ENCODE peak calls at places on chromosomes 13 and 19, in five cellular contexts. One of them, this sample, is unnamed.

GRCh38 chr13:109835321-109835720 is 48.9 kb upstream of the IRS2 start:
- DNase-seq in tibial artery: no peak
- DNase-seq in cardiac fibroblast: peak
- DNase-seq in upper lobe of right lung: no peak
- DNase-seq in Caco-2: no peak
- DNase-seq in this sample: no peak

GRCh38 chr19:51986309-51987291 is at the start of gene ZNF350:
- DNase-seq in Caco-2: peak
- DNase-seq in cardiac fibroblast: peak
- DNase-seq in upper lobe of right lung: peak
- DNase-seq in tibial artery: peak
- DNase-seq in this sample: peak

GRCh38 chr13:23467048-23467931 is 33.8 kb upstream of the SACS start:
- DNase-seq in Caco-2: no peak
- DNase-seq in upper lobe of right lung: no peak
- DNase-seq in tibial artery: no peak
- DNase-seq in cardiac fibroblast: no peak
- DNase-seq in this sample: no peak

GRCh38 chr19:16266586-16266942 is 58.1 kb upstream of the KLF2 start:
- DNase-seq in cardiac fibroblast: no peak
- DNase-seq in tibial artery: no peak
- DNase-seq in Caco-2: no peak
- DNase-seq in upper lobe of right lung: no peak
- DNase-seq in this sample: no peak

GRCh38 chr19:15234525-15235130 is 2.4 kb upstream of the EPHX3 start:
- DNase-seq in Caco-2: no peak
- DNase-seq in cardiac fibroblast: peak
- DNase-seq in tibial artery: no peak
- DNase-seq in upper lobe of right lung: no peak
- DNase-seq in this sample: no peak

GRCh38 chr19:38740252-38740592 is 4.1 kb downstream of the CAPN12 start:
- DNase-seq in tibial artery: no peak
- DNase-seq in upper lobe of right lung: no peak
- DNase-seq in Caco-2: no peak
- DNase-seq in cardiac fibroblast: no peak
- DNase-seq in this sample: no peak

GRCh38 chr13:41017744-41018582 is 1.2 kb downstream of the ELF1 start:
- DNase-seq in cardiac fibroblast: no peak
- DNase-seq in tibial artery: no peak
- DNase-seq in Caco-2: no peak
- DNase-seq in upper lobe of right lung: no peak
- DNase-seq in this sample: no peak

GRCh38 chr13:22883961-22884360 is 296.8 kb upstream of the SGCG start:
- DNase-seq in tibial artery: no peak
- DNase-seq in Caco-2: no peak
- DNase-seq in upper lobe of right lung: no peak
- DNase-seq in cardiac fibroblast: no peak
- DNase-seq in this sample: no peak

GRCh38 chr13:36531746-36532486 is 99.6 kb downstream of the CCNA1 start:
- DNase-seq in tibial artery: no peak
- DNase-seq in upper lobe of right lung: no peak
- DNase-seq in Caco-2: no peak
- DNase-seq in cardiac fibroblast: peak
- DNase-seq in this sample: no peak

GRCh38 chr19:40726279-40726678 is 9.4 kb downstream of the ITPKC start:
- DNase-seq in tibial artery: no peak
- DNase-seq in cardiac fibroblast: no peak
- DNase-seq in upper lobe of right lung: no peak
- DNase-seq in Caco-2: no peak
- DNase-seq in this sample: no peak

GRCh38 chr13:114035583-114036501 is 62.0 kb upstream of the C13orf46 start:
- DNase-seq in cardiac fibroblast: no peak
- DNase-seq in tibial artery: no peak
- DNase-seq in Caco-2: no peak
- DNase-seq in upper lobe of right lung: no peak
- DNase-seq in this sample: no peak

GRCh38 chr19:45528744-45529453 is 21.6 kb downstream of the VASP start:
- DNase-seq in cardiac fibroblast: no peak
- DNase-seq in tibial artery: no peak
- DNase-seq in upper lobe of right lung: peak
- DNase-seq in Caco-2: peak
- DNase-seq in this sample: no peak

GRCh38 chr13:44092053-44092452 is 212.3 kb downstream of the LACC1 start:
- DNase-seq in upper lobe of right lung: no peak
- DNase-seq in cardiac fibroblast: no peak
- DNase-seq in tibial artery: no peak
- DNase-seq in Caco-2: no peak
- DNase-seq in this sample: no peak

GRCh38 chr13:96822900-96823299 is 171.4 kb downstream of the OXGR1 start:
- DNase-seq in Caco-2: peak
- DNase-seq in upper lobe of right lung: no peak
- DNase-seq in tibial artery: no peak
- DNase-seq in cardiac fibroblast: peak
- DNase-seq in this sample: no peak

GRCh38 chr19:15372891-15373301 is 6.7 kb downstream of the AKAP8 start:
- DNase-seq in tibial artery: no peak
- DNase-seq in cardiac fibroblast: no peak
- DNase-seq in Caco-2: no peak
- DNase-seq in upper lobe of right lung: no peak
- DNase-seq in this sample: no peak

GRCh38 chr13:43031881-43032280 is 8.5 kb downstream of the DNAJC15 start:
- DNase-seq in upper lobe of right lung: no peak
- DNase-seq in Caco-2: no peak
- DNase-seq in cardiac fibroblast: no peak
- DNase-seq in tibial artery: no peak
- DNase-seq in this sample: no peak

GRCh38 chr13:28355046-28355821 is 139.7 kb downstream of the FLT1 start:
- DNase-seq in tibial artery: no peak
- DNase-seq in Caco-2: no peak
- DNase-seq in cardiac fibroblast: no peak
- DNase-seq in upper lobe of right lung: no peak
- DNase-seq in this sample: no peak

DNA sequence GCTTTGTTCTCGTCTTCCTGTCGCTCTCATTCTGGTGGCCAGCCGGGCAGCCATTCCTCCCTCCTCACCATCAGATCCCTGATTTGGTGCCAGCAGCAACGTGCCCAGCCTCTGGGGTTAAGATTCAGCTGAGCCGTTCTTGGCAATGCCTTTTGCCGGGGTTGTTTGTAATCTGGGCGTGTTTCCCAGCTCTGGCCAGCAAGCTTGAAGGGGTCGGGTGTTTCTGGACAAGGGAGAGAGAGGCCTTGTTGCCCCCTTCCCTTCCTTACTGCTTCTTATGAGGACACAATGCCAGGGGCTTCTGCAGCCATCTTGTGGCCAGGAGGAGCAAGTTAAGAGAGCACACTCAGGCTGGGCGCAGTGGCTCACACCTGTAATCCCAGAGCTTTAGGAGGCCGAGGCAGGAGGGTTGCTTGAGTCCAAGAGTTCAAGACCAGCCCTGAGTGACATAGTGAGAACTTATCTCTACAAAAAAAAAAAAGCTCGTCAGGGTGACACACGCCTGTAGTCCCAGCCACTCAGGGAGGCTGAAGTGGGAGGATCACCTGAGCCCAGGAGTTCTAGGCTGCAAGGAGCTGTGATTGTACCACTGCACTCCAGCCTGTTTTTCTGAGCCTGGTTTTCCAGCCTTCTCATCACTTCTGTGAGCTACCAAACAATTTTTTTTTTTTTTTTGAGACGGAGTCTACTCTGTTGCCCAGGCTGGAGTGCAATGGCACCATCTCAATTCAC is 10.7 kb upstream of the CRTC1 start:
- DNase-seq in upper lobe of right lung: no peak
- DNase-seq in Caco-2: no peak
- DNase-seq in cardiac fibroblast: peak
- DNase-seq in tibial artery: peak
- DNase-seq in this sample: no peak
- TF ChIP-seq CTCF in upper lobe of right lung: peak
- TF ChIP-seq CTCF in Caco-2: no peak
- TF ChIP-seq CTCF in cardiac fibroblast: peak
- TF ChIP-seq CTCF in tibial artery: peak
- TF ChIP-seq CTCF in this sample: peak

GRCh38 chr19:41883463-41883820 is 458 bp downstream of the ARHGEF1 start:
- DNase-seq in upper lobe of right lung: no peak
- DNase-seq in tibial artery: no peak
- DNase-seq in cardiac fibroblast: no peak
- DNase-seq in Caco-2: no peak
- DNase-seq in this sample: no peak

GRCh38 chr19:41880329-41880708 is 2.7 kb upstream of the ARHGEF1 start:
- DNase-seq in tibial artery: no peak
- DNase-seq in cardiac fibroblast: no peak
- DNase-seq in Caco-2: no peak
- DNase-seq in upper lobe of right lung: no peak
- DNase-seq in this sample: no peak

GRCh38 chr19:41886761-41887710 is 4.1 kb downstream of the ARHGEF1 start:
- DNase-seq in tibial artery: no peak
- DNase-seq in Caco-2: no peak
- DNase-seq in upper lobe of right lung: no peak
- DNase-seq in cardiac fibroblast: no peak
- DNase-seq in this sample: no peak

GRCh38 chr19:41882568-41883462 is at the start of gene ARHGEF1:
- DNase-seq in upper lobe of right lung: peak
- DNase-seq in tibial artery: peak
- DNase-seq in Caco-2: no peak
- DNase-seq in cardiac fibroblast: no peak
- DNase-seq in this sample: no peak

DNA sequence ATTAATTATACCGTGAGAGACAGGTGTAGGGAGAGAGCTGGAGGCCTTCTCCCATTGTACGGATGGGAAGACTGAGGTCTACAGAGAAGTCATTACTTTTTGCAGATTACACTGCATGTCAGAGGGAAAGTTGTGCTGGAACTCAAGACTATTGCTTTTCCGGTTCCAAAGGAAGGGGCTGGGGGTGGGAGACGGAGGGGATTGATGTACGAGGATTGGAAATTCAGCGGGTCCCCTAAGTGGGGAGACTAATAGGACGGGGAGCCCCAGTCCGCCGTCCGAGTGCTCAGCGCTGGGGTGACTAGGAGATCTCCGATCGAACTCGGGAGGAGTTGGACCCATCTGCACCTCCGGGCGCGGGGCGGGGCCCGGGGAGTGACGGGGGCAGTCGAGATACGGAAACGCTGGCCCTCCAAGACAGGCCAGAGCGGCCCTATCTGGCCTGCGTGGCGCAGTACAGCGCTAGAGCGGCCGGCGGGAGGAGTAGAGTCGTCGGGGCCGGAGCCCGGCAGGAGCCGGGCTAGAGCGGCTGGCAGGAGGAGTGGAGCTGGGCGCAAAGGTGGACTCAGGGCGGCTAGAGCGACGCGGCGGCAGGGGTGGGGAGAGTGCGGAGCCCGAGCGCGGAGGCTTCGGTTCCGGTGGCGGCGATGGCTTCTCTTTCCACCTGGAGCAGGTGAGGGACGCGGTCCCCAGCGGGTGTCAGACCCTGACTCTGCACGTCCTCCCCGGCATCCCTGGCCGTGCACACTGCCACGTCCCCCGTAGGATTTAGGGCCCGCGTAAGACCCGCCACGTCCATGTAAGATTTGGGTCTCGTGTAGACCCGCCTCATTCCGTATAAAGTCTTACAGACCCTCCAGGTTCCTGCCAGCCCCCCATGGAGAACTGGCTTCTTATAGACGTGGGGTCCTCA is 1.1 kb downstream of the ARHGEF1 start:
- DNase-seq in upper lobe of right lung: peak
- DNase-seq in Caco-2: peak
- DNase-seq in cardiac fibroblast: peak
- DNase-seq in tibial artery: peak
- DNase-seq in this sample: peak
- TF ChIP-seq CTCF in upper lobe of right lung: peak
- TF ChIP-seq CTCF in Caco-2: no peak
- TF ChIP-seq CTCF in cardiac fibroblast: peak
- TF ChIP-seq CTCF in tibial artery: no peak
- TF ChIP-seq CTCF in this sample: peak

GRCh38 chr19:13240312-13241022 is 90.3 kb downstream of the IER2 start:
- DNase-seq in tibial artery: no peak
- DNase-seq in upper lobe of right lung: no peak
- DNase-seq in cardiac fibroblast: no peak
- DNase-seq in Caco-2: no peak
- DNase-seq in this sample: no peak

GRCh38 chr19:13243971-13244370 is 93.8 kb downstream of the IER2 start:
- DNase-seq in Caco-2: no peak
- DNase-seq in cardiac fibroblast: no peak
- DNase-seq in upper lobe of right lung: no peak
- DNase-seq in tibial artery: no peak
- DNase-seq in this sample: no peak

GRCh38 chr19:13238891-13239534 is 88.8 kb downstream of the IER2 start:
- DNase-seq in tibial artery: no peak
- DNase-seq in cardiac fibroblast: no peak
- DNase-seq in Caco-2: no peak
- DNase-seq in upper lobe of right lung: no peak
- DNase-seq in this sample: no peak

GRCh38 chr19:13244920-13245319 is 94.7 kb downstream of the IER2 start:
- DNase-seq in upper lobe of right lung: no peak
- DNase-seq in Caco-2: no peak
- DNase-seq in cardiac fibroblast: no peak
- DNase-seq in tibial artery: no peak
- DNase-seq in this sample: no peak

GRCh38 chr19:13241321-13242104 is 91.3 kb downstream of the IER2 start:
- DNase-seq in tibial artery: no peak
- DNase-seq in upper lobe of right lung: no peak
- DNase-seq in Caco-2: no peak
- DNase-seq in cardiac fibroblast: no peak
- DNase-seq in this sample: no peak
- TF ChIP-seq CTCF in tibial artery: no peak
- TF ChIP-seq CTCF in upper lobe of right lung: no peak
- TF ChIP-seq CTCF in Caco-2: no peak
- TF ChIP-seq CTCF in cardiac fibroblast: no peak
- TF ChIP-seq CTCF in this sample: peak

GRCh38 chr13:98486412-98486811 is 90.5 kb downstream of the STK24 start:
- DNase-seq in tibial artery: no peak
- DNase-seq in upper lobe of right lung: no peak
- DNase-seq in Caco-2: no peak
- DNase-seq in cardiac fibroblast: no peak
- DNase-seq in this sample: no peak
- TF ChIP-seq CTCF in tibial artery: no peak
- TF ChIP-seq CTCF in upper lobe of right lung: no peak
- TF ChIP-seq CTCF in Caco-2: no peak
- TF ChIP-seq CTCF in cardiac fibroblast: no peak
- TF ChIP-seq CTCF in this sample: no peak